ENCODE peak calls at places on chromosome 10, in five cellular contexts. K is spleen, F is RWPE1, T is endothelial cell, A is psoas muscle. M is an unnamed sample.
A peak's percentile ranks its signal among the peaks of the same experiment; 100 is the strongest.

GRCh38 chr10:62732841-62733653 is 71.5 kb upstream of the ADO start:
- DNase-seq in K (peak; percentile 75), F (peak; percentile 43), A (no peak), T (no peak), M (no peak)

GRCh38 chr10:121244791-121245190 is 353.5 kb downstream of the FGFR2 start:
- DNase-seq in A (no peak), T (no peak), F (no peak), K (no peak), M (no peak)

GRCh38 chr10:127907411-127908105 is 655 bp downstream of the PTPRE start:
- DNase-seq in A (peak; percentile 85), F (peak; percentile 15), K (peak; percentile 86), T (no peak), M (no peak)

GRCh38 chr10:35300063-35300699 is 36.1 kb upstream of the CCNY start:
- DNase-seq in A (peak; percentile 67), K (peak; percentile 77), F (peak; percentile 79), T (no peak), M (no peak)

GRCh38 chr10:23096814-23097549 is 1.6 kb downstream of the MSRB2 start:
- DNase-seq in F (no peak), T (no peak), A (no peak), K (no peak), M (no peak)

GRCh38 chr10:109343293-109343692 is 580.0 kb downstream of the XPNPEP1 start:
- DNase-seq in T (no peak), F (no peak), A (no peak), K (no peak), M (no peak)

GRCh38 chr10:58991842-58992241 is 184.6 kb upstream of the PHYHIPL start:
- DNase-seq in T (no peak), A (no peak), F (no peak), K (no peak), M (no peak)

GRCh38 chr10:126846469-126846868 is 58.8 kb upstream of the DOCK1 start:
- DNase-seq in F (no peak), K (no peak), A (no peak), T (no peak), M (no peak)

GRCh38 chr10:46552526-46553237 is 3.8 kb downstream of the GPRIN2 start:
- DNase-seq in F (no peak), A (peak; percentile 31), T (no peak), K (peak; percentile 74), M (peak; percentile 7)

GRCh38 chr10:89092439-89092838 is 101.8 kb downstream of the FAS start:
- DNase-seq in F (no peak), A (no peak), K (no peak), T (no peak), M (no peak)

GRCh38 chr10:104260775-104261115 is 6.1 kb downstream of the GSTO1 start:
- DNase-seq in T (no peak), F (peak; percentile 74), A (no peak), K (no peak), M (no peak)

GRCh38 chr10:43212043-43212721 is 54.7 kb downstream of the RASGEF1A start:
- DNase-seq in K (peak; percentile 71), F (no peak), T (no peak), A (peak; percentile 30), M (no peak)
- TF ChIP-seq CTCF in K (no peak), F (no peak), T (no peak), A (no peak), M (no peak)

DNA sequence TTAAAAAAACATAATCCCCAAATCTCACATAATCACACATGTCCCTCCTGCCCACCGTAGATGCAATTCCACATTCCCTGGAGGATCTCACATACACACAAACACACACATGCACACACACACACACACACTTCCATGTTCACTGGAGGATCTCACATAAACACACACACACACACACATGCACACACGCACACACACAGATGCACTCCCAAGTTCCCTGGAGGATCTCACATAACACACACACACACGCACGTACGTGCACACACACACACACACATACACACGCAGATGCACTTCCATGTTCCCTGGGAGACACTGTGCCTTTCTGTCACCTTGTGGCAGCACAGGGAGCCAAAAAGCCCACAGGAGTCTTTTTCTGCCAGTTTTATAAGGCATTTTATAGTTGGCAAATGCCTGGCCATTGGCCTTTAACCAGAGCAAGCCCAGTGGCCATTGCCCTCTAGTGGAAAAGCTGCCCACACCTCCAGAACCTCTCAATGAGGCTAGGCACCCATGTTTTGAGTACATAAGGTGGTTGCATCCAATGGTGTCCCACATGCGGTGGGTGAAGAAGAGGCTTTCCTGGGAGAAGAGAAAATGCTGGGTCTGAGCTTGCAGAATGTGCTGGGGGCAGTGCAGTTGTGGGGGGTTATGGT is 115.4 kb upstream of the ACBD5 start:
- DNase-seq in K (no peak), F (no peak), T (no peak), A (no peak), M (no peak)
- TF ChIP-seq CTCF in K (no peak), F (no peak), T (no peak), A (no peak), M (no peak)

GRCh38 chr10:113126506-113127192 is 176.6 kb downstream of the TCF7L2 start:
- DNase-seq in F (peak; percentile 81), A (peak; percentile 83), T (peak; percentile 83), K (peak; percentile 87), M (peak; percentile 38)
- TF ChIP-seq CTCF in F (peak; percentile 96), A (peak; percentile 88), T (peak; percentile 48), K (no peak), M (peak; percentile 74)

DNA sequence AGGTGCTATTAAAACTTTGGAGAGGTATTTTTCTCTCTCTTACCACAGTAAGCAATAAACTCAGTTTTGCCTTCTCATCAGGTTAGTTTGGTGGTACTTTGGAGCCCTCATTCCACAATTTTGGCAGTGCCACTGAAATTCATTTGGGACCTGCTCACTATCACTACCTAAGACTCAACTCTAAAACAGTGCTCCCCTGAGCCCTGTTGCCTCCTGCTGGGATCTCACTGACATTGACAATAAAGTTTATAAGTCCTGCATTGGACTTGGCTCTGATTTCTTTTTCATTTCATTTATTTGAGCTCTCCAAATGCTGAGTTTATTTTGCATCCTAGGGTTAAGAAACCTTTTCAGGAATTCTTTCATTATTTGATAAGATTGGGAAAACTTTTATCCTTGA is 130.8 kb upstream of the HPS1 start:
- DNase-seq in T (no peak), F (no peak), K (no peak), A (no peak), M (no peak)
- TF ChIP-seq CTCF in T (no peak), F (no peak), K (no peak), A (no peak), M (no peak)

DNA sequence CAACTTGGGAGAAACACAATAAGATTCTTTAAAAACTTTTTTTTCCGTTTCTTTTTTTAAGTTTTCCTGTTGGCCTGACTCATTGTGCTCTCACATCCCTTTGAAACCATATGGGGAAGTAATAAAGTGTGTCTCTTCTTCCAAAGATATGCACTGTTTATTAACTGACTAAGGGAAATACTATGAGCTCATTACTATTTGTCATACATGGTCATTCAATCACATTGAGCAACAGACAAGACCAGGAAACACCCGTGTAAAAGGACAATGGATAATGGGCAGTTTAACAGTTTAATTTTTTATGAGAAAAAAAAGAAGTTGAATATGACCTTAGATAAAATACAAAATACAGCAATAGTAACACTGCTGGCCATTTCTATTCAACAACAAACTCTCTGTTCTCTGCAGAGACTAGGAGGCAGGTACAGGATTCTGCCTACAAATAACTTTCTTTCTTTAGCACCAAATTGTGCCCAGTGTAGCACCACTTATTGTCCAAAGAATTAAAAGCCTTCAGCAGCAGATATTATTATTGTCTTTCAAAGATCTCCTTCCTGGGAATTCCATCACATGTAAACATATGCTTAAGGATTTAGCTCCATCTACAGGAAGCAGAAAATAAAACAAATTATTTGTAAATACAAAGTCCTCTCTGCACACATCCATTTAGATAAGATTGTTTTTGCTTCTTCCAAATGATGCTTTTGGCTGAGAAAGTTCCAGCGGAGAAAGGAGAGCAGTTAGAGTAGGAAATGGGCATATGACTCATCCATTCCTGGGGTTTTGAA is 55.0 kb upstream of the AKR1E2 start:
- DNase-seq in A (no peak), T (no peak), F (peak; percentile 84), K (no peak), M (no peak)
- TF ChIP-seq CTCF in A (peak; percentile 58), T (no peak), F (peak; percentile 42), K (no peak), M (peak; percentile 37)

DNA sequence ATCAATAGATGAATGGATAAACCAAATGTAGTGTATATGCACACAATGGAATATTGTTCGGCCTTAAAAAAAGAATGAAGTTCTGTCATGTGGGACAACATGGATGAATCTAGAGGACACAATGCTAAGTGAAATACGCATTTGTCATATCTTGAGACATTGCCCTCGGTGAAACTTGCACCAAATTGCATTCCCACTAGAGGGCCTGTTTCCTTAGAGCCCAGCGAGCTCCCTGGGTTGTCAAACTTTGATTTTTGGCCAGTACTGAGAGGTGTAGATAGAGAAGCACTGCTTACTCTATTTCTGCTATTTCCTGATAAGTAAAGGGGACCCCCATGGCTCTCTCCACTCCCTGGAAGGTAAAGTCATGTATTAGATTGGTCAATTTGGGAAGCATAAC is 157.1 kb downstream of the GPAM start:
- DNase-seq in K (no peak), F (no peak), T (peak; percentile 15), A (no peak), M (no peak)
- TF ChIP-seq CTCF in K (no peak), F (no peak), T (peak; percentile 35), A (no peak), M (peak; percentile 33)

DNA sequence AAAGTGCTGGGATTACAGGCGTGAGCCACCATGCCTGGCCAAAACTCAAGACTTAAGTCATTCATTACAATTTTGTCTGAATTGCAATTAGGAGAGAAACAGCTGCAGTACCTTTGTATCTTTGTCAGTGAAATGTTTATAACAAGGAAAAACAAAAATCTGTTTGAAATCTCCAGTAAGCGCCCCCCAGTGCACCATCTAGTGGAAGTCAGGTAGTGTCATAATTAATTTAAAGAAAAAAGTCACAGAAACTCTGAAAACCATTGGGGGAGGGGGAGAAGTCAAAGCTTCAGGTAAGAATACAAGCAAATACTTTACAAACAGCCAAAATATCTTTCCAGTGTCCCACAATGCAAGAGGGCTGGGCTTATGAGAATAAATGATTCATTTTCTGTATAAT is 2.8 kb downstream of the MPP7 start:
- DNase-seq in T (no peak), F (peak; percentile 6), A (no peak), K (no peak), M (no peak)
- TF ChIP-seq CTCF in T (no peak), F (no peak), A (no peak), K (no peak), M (no peak)

M was measured in progenitor cell of endocrine pancreas.